ENCODE peak calls at places on chromosomes 3 and 15, in nine cellular contexts. A is HCT116, Q is A549, N is K562, T is Panc1, Y is HepG2, I is SK-N-SH, D is HL-60, M is GM12878. C is an unnamed sample.
A peak's percentile ranks its signal among the peaks of the same experiment; 100 is the strongest.

GRCh38 chr3:137990427-137990826 is 19.5 kb upstream of the CLDN18 start:
- DNase-seq in A (no peak), Q (no peak), N (no peak), T (no peak), Y (no peak), I (no peak), D (no peak), M (no peak), C (no peak)

GRCh38 chr3:154304116-154304786 is 20.0 kb downstream of the DHX36 start:
- DNase-seq in A (no peak), Q (no peak), N (no peak), T (no peak), Y (no peak), I (no peak), D (no peak), M (no peak), C (no peak)

GRCh38 chr3:176663819-176664218 is 533.5 kb downstream of the TBL1XR1 start:
- DNase-seq in A (peak; percentile 33), Q (peak; percentile 1), N (no peak), T (no peak), Y (peak; percentile 36), I (peak; percentile 29), D (no peak), M (no peak), C (peak; percentile 54)

GRCh38 chr15:58222698-58223097 is 84.5 kb downstream of the AQP9 start:
- DNase-seq in A (no peak), Q (no peak), N (no peak), T (no peak), Y (no peak), I (no peak), D (no peak), M (no peak), C (no peak)

GRCh38 chr3:62493116-62493801 is 119.9 kb upstream of the FEZF2 start:
- DNase-seq in A (no peak), Q (no peak), N (peak; percentile 4), T (no peak), Y (no peak), I (peak; percentile 11), D (no peak), M (no peak), C (peak; percentile 52)

GRCh38 chr3:143726727-143727126 is 121.5 kb downstream of the SLC9A9 start:
- DNase-seq in A (no peak), Q (no peak), N (no peak), T (no peak), Y (no peak), I (no peak), D (no peak), M (no peak), C (no peak)

GRCh38 chr3:154954750-154955149 is 125.4 kb upstream of the MME start:
- DNase-seq in A (peak; percentile 51), Q (no peak), N (peak; percentile 22), T (no peak), Y (no peak), I (no peak), D (peak; percentile 37), M (no peak), C (peak; percentile 63)

GRCh38 chr3:171269557-171269956 is 190.6 kb downstream of the TNIK start:
- DNase-seq in A (no peak), Q (no peak), N (no peak), T (no peak), Y (no peak), I (no peak), D (no peak), M (no peak), C (no peak)

GRCh38 chr3:4290272-4290893 is 12.8 kb upstream of the SETMAR start:
- DNase-seq in A (no peak), Q (peak; percentile 16), N (peak; percentile 70), T (peak; percentile 61), Y (peak; percentile 10), I (peak; percentile 32), D (peak; percentile 15), M (no peak), C (peak; percentile 55)

GRCh38 chr3:144643778-144644191 is 672.2 kb downstream of the DIPK2A start:
- DNase-seq in A (no peak), Q (no peak), N (no peak), T (no peak), Y (no peak), I (no peak), D (no peak), M (no peak), C (no peak)

GRCh38 chr15:94968133-94968532 is 736.8 kb downstream of the MCTP2 start:
- DNase-seq in A (no peak), Q (no peak), N (no peak), T (no peak), Y (no peak), I (no peak), D (no peak), M (no peak), C (no peak)

GRCh38 chr3:82085356-82085755 is 323.9 kb upstream of the GBE1 start:
- DNase-seq in A (no peak), Q (no peak), N (no peak), T (no peak), Y (no peak), I (no peak), D (no peak), M (no peak), C (no peak)

GRCh38 chr15:55247766-55248427 is 41.7 kb downstream of the RAB27A start:
- DNase-seq in A (no peak), Q (no peak), N (no peak), T (no peak), Y (no peak), I (no peak), D (peak; percentile 67), M (no peak), C (no peak)

GRCh38 chr15:60119101-60119500 is 115.0 kb downstream of the FOXB1 start:
- DNase-seq in A (no peak), Q (no peak), N (no peak), T (no peak), Y (no peak), I (no peak), D (no peak), M (no peak), C (no peak)

GRCh38 chr15:66565731-66566130 is at the start of gene LCTL:
- DNase-seq in A (no peak), Q (no peak), N (peak; percentile 71), T (no peak), Y (peak; percentile 58), I (no peak), D (no peak), M (no peak), C (peak; percentile 82)

GRCh38 chr3:65479967-65480366 is 558.8 kb downstream of the MAGI1 start:
- DNase-seq in A (no peak), Q (no peak), N (no peak), T (no peak), Y (no peak), I (no peak), D (no peak), M (no peak), C (no peak)
- TF ChIP-seq REST in A (no peak), Q (no peak), N (no peak), T (no peak), Y (no peak), I (no peak), D (no peak), M (no peak), C (no peak)

DNA sequence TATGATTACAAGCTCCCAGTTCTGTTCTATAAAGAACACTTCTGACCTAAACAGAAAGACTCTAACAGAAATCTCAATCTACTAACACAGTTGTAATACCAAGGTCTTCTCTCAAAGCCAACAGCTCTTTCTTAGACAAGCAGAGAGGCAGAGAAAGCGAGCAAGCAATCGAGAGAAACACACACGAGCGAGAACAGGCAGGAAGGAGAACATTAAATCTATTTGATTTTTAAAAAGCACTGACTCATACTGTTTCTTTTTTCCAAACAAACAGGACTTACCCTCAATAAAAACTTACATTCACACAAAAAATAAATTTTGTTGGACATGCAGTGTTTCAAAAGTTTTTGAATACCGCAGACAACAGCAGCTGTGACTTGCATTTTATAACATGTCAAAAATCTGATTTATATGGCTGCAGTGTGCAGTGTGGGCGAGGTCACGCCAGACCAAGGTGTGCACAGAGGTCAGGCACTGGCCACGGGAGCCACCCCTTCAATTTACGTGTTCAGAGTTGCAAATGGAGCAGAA is at the start of gene NRG4:
- DNase-seq in A (peak; percentile 10), Q (peak; percentile 37), N (no peak), T (no peak), Y (no peak), I (no peak), D (no peak), M (no peak), C (no peak)
- TF ChIP-seq REST in A (no peak), Q (no peak), N (no peak), T (no peak), Y (no peak), I (no peak), D (no peak), M (no peak), C (no peak)

DNA sequence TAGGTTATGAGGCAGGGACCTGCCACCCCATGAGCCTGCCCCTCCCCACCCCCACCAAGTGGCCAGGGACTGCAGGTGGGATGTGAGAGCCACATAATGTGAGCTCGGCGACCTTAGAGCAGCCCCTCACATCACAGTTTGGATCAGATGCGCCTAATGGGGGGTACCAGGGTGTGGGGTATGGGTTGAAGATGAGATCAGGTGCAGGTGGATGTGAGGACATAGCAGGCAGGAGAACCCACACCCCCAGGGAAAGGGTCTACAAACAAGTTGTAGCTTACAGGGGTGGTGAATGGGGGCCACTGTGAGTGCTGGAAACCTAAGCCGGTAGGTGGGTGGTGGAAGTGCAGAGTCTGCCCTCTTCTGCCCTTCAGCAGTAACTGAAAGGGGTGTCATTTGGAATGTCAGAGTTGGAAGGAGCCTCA is 94.0 kb downstream of the CORO2B start:
- DNase-seq in A (no peak), Q (no peak), N (no peak), T (no peak), Y (no peak), I (no peak), D (no peak), M (no peak), C (peak; percentile 63)
- TF ChIP-seq REST in A (no peak), Q (no peak), N (no peak), T (no peak), Y (no peak), I (no peak), D (no peak), M (no peak), C (no peak)

DNA sequence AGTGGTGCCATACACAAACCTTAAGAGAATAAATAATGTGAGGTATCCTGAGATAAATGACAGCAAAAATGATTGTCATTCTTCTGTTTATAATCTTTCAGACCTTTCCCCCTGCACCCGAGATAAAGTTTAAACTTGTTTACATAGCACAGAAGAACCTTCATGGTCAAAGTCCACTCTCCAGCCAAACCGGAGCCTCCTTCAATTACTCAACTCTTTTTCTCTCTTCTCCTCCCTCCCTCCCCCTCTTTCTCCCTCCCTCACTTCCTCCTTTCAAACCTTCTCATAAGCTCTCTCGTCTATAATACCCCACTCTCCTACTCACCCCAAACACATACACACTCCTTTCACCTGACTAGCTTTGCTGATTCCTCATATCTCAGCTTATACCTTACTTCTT is 198.9 kb downstream of the EFHB start:
- DNase-seq in A (no peak), Q (no peak), N (no peak), T (no peak), Y (no peak), I (no peak), D (no peak), M (no peak), C (no peak)
- TF ChIP-seq REST in A (no peak), Q (no peak), N (no peak), T (no peak), Y (no peak), I (no peak), D (no peak), M (no peak), C (no peak)

C was measured in GM23338.